ENCODE peak calls at places on chromosomes 11 and 22, in nine cellular contexts. P is T-helper 9 cell; J is fibroblast of lung; F is NCI-H187; R is CD8-positive, alpha-beta memory T cell; E is activated naive CD4-positive, alpha-beta T cell; K is stimulated activated CD4-positive, alpha-beta T cell treated with anti-CD3 and anti-CD28 coated beads, Interleukin-1b, Interleukin-23, amount 100 ng/mL, for 1 hour; M is NCI-H748 treated with DMSO at 0.1 percent for 48 hours; Y is iris pigment epithelial cell. S is an unnamed sample.

GRCh38 chr22:17120281-17120680 is 879 bp downstream of the TMEM121B start:
- DNase-seq in P (peak; percentile 41), J (peak; percentile 24), F (no peak), R (peak; percentile 70), E (no peak), K (peak; percentile 27), M (no peak), Y (peak; percentile 34), S (peak; percentile 37)

GRCh38 chr22:48422900-48423480 is 1404.7 kb downstream of the BRD1 start:
- DNase-seq in P (no peak), J (no peak), F (no peak), R (no peak), E (no peak), K (no peak), M (no peak), Y (no peak), S (no peak)

GRCh38 chr11:75233688-75234295 is 6.8 kb upstream of the TPBGL start:
- DNase-seq in P (no peak), J (peak; percentile 57), F (no peak), R (no peak), E (no peak), K (no peak), M (no peak), Y (peak; percentile 57), S (peak; percentile 52)

GRCh38 chr11:94650756-94651155 is 83.6 kb downstream of the PIWIL4 start:
- DNase-seq in P (no peak), J (peak; percentile 71), F (no peak), R (no peak), E (no peak), K (no peak), M (no peak), Y (peak; percentile 86), S (peak; percentile 94)

GRCh38 chr11:9170450-9170849 is 79.1 kb upstream of the SCUBE2 start:
- DNase-seq in P (no peak), J (peak; percentile 50), F (no peak), R (no peak), E (no peak), K (no peak), M (no peak), Y (peak; percentile 95), S (peak; percentile 53)

GRCh38 chr11:33959855-33960400 is 68.1 kb upstream of the LMO2 start:
- DNase-seq in P (no peak), J (no peak), F (no peak), R (no peak), E (no peak), K (no peak), M (no peak), Y (no peak), S (no peak)

GRCh38 chr22:45892681-45893461 is 84.1 kb downstream of the WNT7B start:
- DNase-seq in P (no peak), J (no peak), F (no peak), R (peak; percentile 26), E (no peak), K (no peak), M (no peak), Y (no peak), S (no peak)

GRCh38 chr22:20952544-20953341 is 14.3 kb upstream of the AIFM3 start:
- DNase-seq in P (no peak), J (no peak), F (no peak), R (no peak), E (no peak), K (no peak), M (no peak), Y (no peak), S (no peak)

GRCh38 chr11:86896486-86896885 is 58.7 kb downstream of the FZD4 start:
- DNase-seq in P (no peak), J (peak; percentile 70), F (no peak), R (no peak), E (no peak), K (no peak), M (no peak), Y (peak; percentile 82), S (peak; percentile 26)

GRCh38 chr11:57638005-57638760 is 11.5 kb downstream of the YPEL4 start:
- DNase-seq in P (no peak), J (peak; percentile 84), F (peak; percentile 14), R (no peak), E (no peak), K (no peak), M (peak; percentile 57), Y (peak; percentile 89), S (peak; percentile 84)

GRCh38 chr11:65920035-65920802 is 993 bp downstream of the DRAP1 start:
- DNase-seq in P (no peak), J (no peak), F (no peak), R (no peak), E (no peak), K (no peak), M (no peak), Y (no peak), S (no peak)

GRCh38 chr22:25800766-25801165 is 58.8 kb downstream of the MYO18B start:
- DNase-seq in P (no peak), J (no peak), F (no peak), R (no peak), E (no peak), K (no peak), M (no peak), Y (no peak), S (no peak)

GRCh38 chr11:71946144-71946571 is 17.3 kb downstream of the RNF121 start:
- DNase-seq in P (no peak), J (peak; percentile 20), F (no peak), R (no peak), E (no peak), K (no peak), M (no peak), Y (peak; percentile 85), S (peak; percentile 48)

GRCh38 chr11:60926500-60926899 is 2.2 kb downstream of the TMEM132A start:
- DNase-seq in P (no peak), J (no peak), F (no peak), R (no peak), E (no peak), K (no peak), M (no peak), Y (no peak), S (no peak)

GRCh38 chr11:73158356-73159051 is 16.4 kb upstream of the FCHSD2 start:
- DNase-seq in P (no peak), J (peak; percentile 57), F (no peak), R (no peak), E (no peak), K (no peak), M (no peak), Y (peak; percentile 82), S (peak; percentile 85)

GRCh38 chr11:95788921-95789505 is 569 bp downstream of the FAM76B start:
- DNase-seq in P (peak; percentile 19), J (peak; percentile 39), F (no peak), R (no peak), E (no peak), K (no peak), M (no peak), Y (peak; percentile 50), S (peak; percentile 48)

GRCh38 chr22:33202455-33202854 is 144.3 kb upstream of the SYN3 start:
- DNase-seq in P (no peak), J (no peak), F (no peak), R (no peak), E (no peak), K (no peak), M (no peak), Y (no peak), S (no peak)

GRCh38 chr22:37162221-37163095 is 12.7 kb upstream of the IL2RB start:
- DNase-seq in P (peak; percentile 44), J (no peak), F (no peak), R (peak; percentile 87), E (peak; percentile 36), K (no peak), M (no peak), Y (no peak), S (no peak)

GRCh38 chr22:33451851-33452469 is 393.8 kb upstream of the SYN3 start:
- DNase-seq in P (no peak), J (no peak), F (peak; percentile 9), R (no peak), E (no peak), K (no peak), M (no peak), Y (no peak), S (no peak)

GRCh38 chr11:72831521-72832300 is 17.5 kb downstream of the ATG16L2 start:
- DNase-seq in P (no peak), J (peak; percentile 77), F (peak; percentile 61), R (peak; percentile 60), E (no peak), K (peak; percentile 30), M (peak; percentile 49), Y (peak; percentile 70), S (peak; percentile 80)

GRCh38 chr22:45413368-45414211 is at the start of the genes RIBC2 and SMC1B:
- DNase-seq in P (peak; percentile 76), J (peak; percentile 75), F (peak; percentile 19), R (peak; percentile 92), E (peak; percentile 60), K (peak; percentile 50), M (peak; percentile 85), Y (peak; percentile 68), S (peak; percentile 75)

GRCh38 chr11:24760681-24761080 is 263.8 kb downstream of the LUZP2 start:
- DNase-seq in P (no peak), J (no peak), F (no peak), R (no peak), E (no peak), K (no peak), M (no peak), Y (peak; percentile 55), S (no peak)

GRCh38 chr11:2748814-2749554 is 49.2 kb upstream of the KCNQ1OT1 start:
- DNase-seq in P (no peak), J (no peak), F (no peak), R (peak; percentile 26), E (no peak), K (no peak), M (no peak), Y (no peak), S (no peak)

GRCh38 chr11:63961608-63962412 is 12.6 kb upstream of the COX8A start:
- DNase-seq in P (no peak), J (peak; percentile 78), F (peak; percentile 73), R (no peak), E (no peak), K (no peak), M (peak; percentile 9), Y (no peak), S (peak; percentile 87)

GRCh38 chr22:45263790-45264269 is 20.9 kb upstream of the UPK3A start:
- DNase-seq in P (no peak), J (peak; percentile 78), F (no peak), R (no peak), E (no peak), K (no peak), M (no peak), Y (peak; percentile 83), S (peak; percentile 90)

S was measured in fibroblast of villous mesenchyme.